ENCODE peak calls at places on chromosomes 6 and 20, in five cellular contexts. L is MV-4-11, A is right cardiac atrium, S is GM06990, U is GM10248. P is an unnamed sample.

GRCh38 chr20:36997121-36997520 is 45.6 kb upstream of the SAMHD1 start:
- DNase-seq in L (no peak), A (no peak), S (no peak), U (no peak), P (no peak)

GRCh38 chr6:108464506-108465084 is 96.1 kb upstream of the FOXO3 start:
- DNase-seq in L (peak; percentile 61), A (peak; percentile 21), S (no peak), U (no peak), P (no peak)

GRCh38 chr6:100338090-100338489 is 126.6 kb downstream of the SIM1 start:
- DNase-seq in L (no peak), A (no peak), S (no peak), U (no peak), P (no peak)

GRCh38 chr6:137033828-137034227 is 10.9 kb downstream of the IL20RA start:
- DNase-seq in L (peak; percentile 91), A (no peak), S (peak; percentile 48), U (peak; percentile 53), P (no peak)

GRCh38 chr6:156866181-156866862 is 89.1 kb downstream of the ARID1B start:
- DNase-seq in L (no peak), A (no peak), S (no peak), U (peak; percentile 36), P (peak; percentile 55)

GRCh38 chr20:22466447-22467171 is 117.8 kb downstream of the FOXA2 start:
- DNase-seq in L (peak; percentile 22), A (no peak), S (no peak), U (no peak), P (no peak)

GRCh38 chr6:108068618-108069017 is 5.9 kb downstream of the OSTM1 start:
- DNase-seq in L (no peak), A (no peak), S (no peak), U (no peak), P (no peak)

GRCh38 chr20:39878809-39879208 is 810.2 kb downstream of the MAFB start:
- DNase-seq in L (no peak), A (no peak), S (no peak), U (no peak), P (no peak)

GRCh38 chr6:135212020-135212806 is 31.1 kb downstream of the MYB start:
- DNase-seq in L (peak; percentile 41), A (no peak), S (no peak), U (no peak), P (no peak)

GRCh38 chr20:37267684-37268313 is 6.2 kb upstream of the GHRH start:
- DNase-seq in L (no peak), A (no peak), S (no peak), U (no peak), P (peak; percentile 67)